ENCODE peak calls at places on chromosome 13, in four cellular contexts. J is kidney, L is aorta, Z is IMR-90. T is an unnamed sample.
A peak's percentile ranks its signal among the peaks of the same experiment; 100 is the strongest.

GRCh38 chr13:41401371-41401770 is 56.0 kb upstream of the RGCC start:
- DNase-seq in J (no peak), L (no peak), Z (no peak), T (no peak)

GRCh38 chr13:26957163-26957562 is 196.6 kb upstream of the GPR12 start:
- DNase-seq in J (no peak), L (no peak), Z (no peak), T (no peak)

GRCh38 chr13:112760931-112761330 is 71.1 kb downstream of the ATP11A start:
- DNase-seq in J (peak; percentile 57), L (no peak), Z (no peak), T (no peak)

GRCh38 chr13:47680752-47681151 is 320.3 kb downstream of the SUCLA2 start:
- DNase-seq in J (no peak), L (no peak), Z (peak; percentile 50), T (no peak)

GRCh38 chr13:107376393-107377085 is 808.6 kb upstream of the ARGLU1 start:
- DNase-seq in J (no peak), L (no peak), Z (peak; percentile 18), T (no peak)

GRCh38 chr13:69474286-69474685 is 633.3 kb upstream of the ATXN8OS start:
- DNase-seq in J (no peak), L (no peak), Z (no peak), T (no peak)

GRCh38 chr13:60454425-60454824 is 57.4 kb downstream of the TDRD3 start:
- DNase-seq in J (no peak), L (no peak), Z (no peak), T (no peak)

GRCh38 chr13:23620211-23620610 is 50.0 kb downstream of the TNFRSF19 start:
- DNase-seq in J (no peak), L (no peak), Z (no peak), T (no peak)

GRCh38 chr13:22662771-22663170 is 518.0 kb upstream of the SGCG start:
- DNase-seq in J (no peak), L (no peak), Z (no peak), T (no peak)

GRCh38 chr13:49060698-49061387 is 85.1 kb downstream of the FNDC3A start:
- DNase-seq in J (no peak), L (no peak), Z (peak; percentile 20), T (no peak)

GRCh38 chr13:45055902-45056648 is 64.2 kb upstream of the GTF2F2 start:
- DNase-seq in J (no peak), L (no peak), Z (peak; percentile 56), T (no peak)

GRCh38 chr13:23678768-23679167 is 108.6 kb downstream of the TNFRSF19 start:
- DNase-seq in J (no peak), L (no peak), Z (no peak), T (no peak)

GRCh38 chr13:77554079-77554478 is 18.6 kb downstream of the SCEL start:
- DNase-seq in J (peak; percentile 48), L (no peak), Z (no peak), T (no peak)

GRCh38 chr13:28563609-28564008 is 68.7 kb upstream of the FLT1 start:
- DNase-seq in J (no peak), L (no peak), Z (no peak), T (no peak)

GRCh38 chr13:108346376-108346775 is 76.9 kb downstream of the TNFSF13B start:
- DNase-seq in J (no peak), L (no peak), Z (no peak), T (no peak)

GRCh38 chr13:108033800-108034707 is 181.3 kb downstream of the LIG4 start:
- DNase-seq in J (no peak), L (no peak), Z (no peak), T (no peak)

GRCh38 chr13:74045583-74045982 is 88.6 kb downstream of the KLF12 start:
- DNase-seq in J (no peak), L (no peak), Z (no peak), T (no peak)

GRCh38 chr13:25738342-25738771 is 313.5 kb downstream of the SHISA2 start:
- DNase-seq in J (no peak), L (no peak), Z (no peak), T (no peak)

GRCh38 chr13:20664304-20664703 is 39.2 kb upstream of the IL17D start:
- DNase-seq in J (no peak), L (no peak), Z (no peak), T (no peak)

GRCh38 chr13:44768775-44769578 is 192.8 kb upstream of the TSC22D1 start:
- DNase-seq in J (no peak), L (no peak), Z (peak; percentile 46), T (no peak)

GRCh38 chr13:91313103-91313502 is 34.4 kb upstream of the MIR17HG start:
- DNase-seq in J (no peak), L (no peak), Z (peak; percentile 1), T (no peak)

GRCh38 chr13:32850311-32851052 is 165.7 kb upstream of the KL start:
- DNase-seq in J (no peak), L (no peak), Z (no peak), T (no peak)

GRCh38 chr13:47708386-47708785 is 292.7 kb downstream of the SUCLA2 start:
- DNase-seq in J (no peak), L (no peak), Z (peak; percentile 49), T (no peak)

GRCh38 chr13:42266464-42266863 is 5.5 kb upstream of the AKAP11 start:
- DNase-seq in J (no peak), L (no peak), Z (peak; percentile 79), T (peak; percentile 29)

GRCh38 chr13:29835280-29836061 is 14.9 kb downstream of the UBL3 start:
- DNase-seq in J (peak; percentile 35), L (no peak), Z (no peak), T (no peak)

GRCh38 chr13:50123515-50123861 is 108.2 kb downstream of the KCNRG start:
- DNase-seq in J (no peak), L (no peak), Z (no peak), T (no peak)

GRCh38 chr13:50124536-50125305 is 109.5 kb downstream of the KCNRG start:
- DNase-seq in J (no peak), L (peak; percentile 99), Z (peak; percentile 56), T (no peak)

GRCh38 chr13:50125306-50125555 is 110.0 kb downstream of the KCNRG start:
- DNase-seq in J (no peak), L (no peak), Z (no peak), T (no peak)

GRCh38 chr13:50123002-50123401 is 107.8 kb downstream of the KCNRG start:
- DNase-seq in J (no peak), L (no peak), Z (no peak), T (no peak)

GRCh38 chr13:50123862-50124535 is 108.8 kb downstream of the KCNRG start:
- DNase-seq in J (peak; percentile 99), L (peak; percentile 93), Z (peak; percentile 97), T (peak; percentile 94)
- H3K27ac ChIP-seq in J (peak overlapping the region; percentile 98), L (peak overlapping the region; percentile 94), Z (peak overlapping the region; percentile 95), T (peak overlapping the region; percentile 98)

GRCh38 chr13:97268772-97269171 is 46.6 kb downstream of the MBNL2 start:
- DNase-seq in J (no peak), L (peak; percentile 55), Z (no peak), T (no peak)
- H3K27ac ChIP-seq in J (peak overlapping the region; percentile 43), L (peak overlapping the region; percentile 20), Z (peak overlapping the region; percentile 15), T (no peak overlapping the region)

GRCh38 chr13:110126391-110126961 is 180.5 kb downstream of the COL4A1 start:
- DNase-seq in J (peak; percentile 62), L (peak; percentile 74), Z (peak; percentile 98), T (peak; percentile 88)
- H3K27ac ChIP-seq in J (no peak overlapping the region), L (peak overlapping the region; percentile 71), Z (peak overlapping the region; percentile 91), T (peak overlapping the region; percentile 97)

GRCh38 chr13:96925466-96925865 is 68.8 kb downstream of the OXGR1 start:
- DNase-seq in J (no peak), L (no peak), Z (no peak), T (no peak)

DNA sequence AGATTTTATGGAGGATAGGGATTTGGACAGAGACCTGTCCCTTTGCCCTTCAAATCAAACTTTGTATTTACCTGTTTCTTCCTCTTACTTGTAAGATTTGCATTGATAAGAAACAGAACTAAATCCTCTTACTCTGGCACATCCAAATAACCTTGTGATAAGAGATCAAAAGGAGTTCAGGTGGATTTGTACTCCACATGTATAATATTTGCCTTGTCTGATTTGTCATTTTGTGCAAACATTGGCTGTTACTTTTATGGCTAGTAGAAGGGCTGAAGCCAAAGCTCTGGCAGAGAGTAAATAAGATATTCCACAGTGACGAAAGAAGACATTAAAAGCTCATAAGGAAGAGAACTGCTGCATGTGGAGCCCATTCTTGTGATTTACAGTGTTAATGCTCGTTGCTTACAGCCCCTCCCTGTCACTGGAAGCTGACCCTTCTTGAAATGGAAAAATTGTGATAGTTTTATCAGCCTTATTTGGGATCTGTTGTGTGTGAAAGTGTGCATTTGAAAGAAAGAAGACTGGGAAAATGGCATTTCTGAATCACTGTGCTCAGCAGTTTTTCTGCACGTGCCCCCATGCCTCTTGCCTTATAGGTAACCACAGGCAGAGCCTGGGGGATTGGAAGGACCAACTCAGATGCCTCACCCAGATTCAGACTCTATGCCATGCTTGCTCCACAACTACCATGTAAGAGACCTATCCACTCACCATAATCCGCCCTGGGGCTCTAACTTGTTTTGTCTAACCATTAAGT is 68.2 kb downstream of the OXGR1 start:
- DNase-seq in J (no peak), L (no peak), Z (no peak), T (no peak)
- H3K27ac ChIP-seq in J (no peak overlapping the region), L (no peak overlapping the region), Z (no peak overlapping the region), T (no peak overlapping the region)

GRCh38 chr13:103812558-103812957 is 746.3 kb upstream of the SLC10A2 start:
- DNase-seq in J (no peak), L (no peak), Z (no peak), T (no peak)

GRCh38 chr13:103815619-103816018 is 749.4 kb upstream of the SLC10A2 start:
- DNase-seq in J (no peak), L (no peak), Z (no peak), T (no peak)

GRCh38 chr13:103810026-103810425 is 743.8 kb upstream of the SLC10A2 start:
- DNase-seq in J (no peak), L (no peak), Z (no peak), T (no peak)

DNA sequence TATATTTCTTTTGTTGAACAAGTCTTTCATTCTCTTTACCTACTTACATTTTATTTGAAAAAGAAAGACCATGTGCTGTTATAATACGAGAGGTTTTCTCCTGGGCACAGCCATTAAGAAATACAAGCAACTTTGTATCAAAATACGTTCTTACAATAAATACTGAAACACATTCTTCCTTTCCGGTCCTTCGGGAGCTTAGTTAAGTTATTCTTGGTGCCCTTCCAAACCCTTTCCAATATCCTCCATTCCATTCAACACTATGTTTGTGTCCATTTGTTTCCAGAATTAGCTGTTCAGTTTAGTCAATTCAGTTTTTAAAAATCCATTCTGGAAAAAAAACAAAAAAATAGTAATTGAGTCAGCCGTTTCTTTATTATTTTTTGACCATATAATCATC is 746.7 kb upstream of the SLC10A2 start:
- DNase-seq in J (no peak), L (no peak), Z (no peak), T (no peak)
- H3K27ac ChIP-seq in J (no peak overlapping the region), L (no peak overlapping the region), Z (no peak overlapping the region), T (no peak overlapping the region)

DNA sequence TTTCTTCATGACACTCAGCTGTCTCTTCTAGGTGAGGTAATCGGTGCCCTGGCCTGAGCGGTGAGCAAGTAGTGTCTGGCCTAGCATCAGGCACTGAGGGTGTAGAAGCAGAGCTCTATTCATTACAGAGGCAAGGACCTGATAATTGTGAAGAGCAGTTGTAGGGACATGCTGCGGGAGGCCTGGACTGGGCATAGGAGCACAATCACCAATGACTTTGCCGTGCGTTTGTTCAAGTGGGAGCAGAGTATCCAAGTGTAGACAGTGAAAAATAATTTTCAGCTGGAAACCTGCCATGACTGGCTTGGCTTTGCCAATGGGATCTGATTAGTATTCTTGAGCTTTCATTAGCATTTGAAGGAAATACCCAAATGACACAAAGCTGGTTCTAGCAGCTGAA is 32.1 kb upstream of the DCLK1 start:
- DNase-seq in J (no peak), L (no peak), Z (no peak), T (no peak)
- H3K27ac ChIP-seq in J (no peak overlapping the region), L (no peak overlapping the region), Z (no peak overlapping the region), T (no peak overlapping the region)

GRCh38 chr13:96159731-96160130 is 69.8 kb downstream of the HS6ST3 start:
- DNase-seq in J (no peak), L (no peak), Z (no peak), T (no peak)
- H3K27ac ChIP-seq in J (no peak overlapping the region), L (no peak overlapping the region), Z (no peak overlapping the region), T (no peak overlapping the region)

T was measured in AG04450.